ENCODE peak calls at places on chromosomes 1 and 21, in nine cellular contexts. X, B, A, M, E, W, S, C and J are unnamed samples.

GRCh38 chr21:31363720-31364119 is 19.7 kb upstream of the TIAM1 start:
- DNase-seq in X (no peak), B (no peak), A (no peak), M (no peak), E (no peak), W (no peak), S (no peak), C (no peak), J (no peak)

GRCh38 chr1:65478379-65479026 is 58.0 kb downstream of the LEPR start:
- DNase-seq in X (no peak), B (no peak), A (no peak), M (no peak), E (no peak), W (no peak), S (no peak), C (peak), J (no peak)

GRCh38 chr1:69824932-69825331 is 257.2 kb downstream of the LRRC7 start:
- DNase-seq in X (no peak), B (no peak), A (no peak), M (no peak), E (peak), W (no peak), S (no peak), C (no peak), J (peak)

GRCh38 chr1:163796394-163796821 is 474.7 kb downstream of the NUF2 start:
- DNase-seq in X (no peak), B (no peak), A (no peak), M (no peak), E (no peak), W (no peak), S (no peak), C (peak), J (no peak)

GRCh38 chr1:221241592-221241991 is 362.3 kb downstream of the HLX start:
- DNase-seq in X (no peak), B (no peak), A (no peak), M (no peak), E (no peak), W (no peak), S (no peak), C (no peak), J (no peak)

GRCh38 chr1:54158071-54158470 is 5.3 kb upstream of the CDCP2 start:
- DNase-seq in X (peak), B (no peak), A (peak), M (no peak), E (peak), W (no peak), S (peak), C (no peak), J (no peak)

GRCh38 chr1:109541102-109541501 is 1.4 kb downstream of the GPR61 start:
- DNase-seq in X (no peak), B (no peak), A (no peak), M (no peak), E (no peak), W (no peak), S (no peak), C (no peak), J (no peak)

GRCh38 chr1:88571510-88571909 is 112.6 kb upstream of the PKN2 start:
- DNase-seq in X (no peak), B (no peak), A (no peak), M (no peak), E (no peak), W (no peak), S (no peak), C (no peak), J (no peak)

GRCh38 chr21:32979598-32980268 is 46.0 kb upstream of the OLIG2 start:
- DNase-seq in X (no peak), B (no peak), A (no peak), M (no peak), E (no peak), W (no peak), S (no peak), C (no peak), J (no peak)

GRCh38 chr1:226637147-226637935 is 88.8 kb downstream of the STUM start:
- DNase-seq in X (peak), B (no peak), A (peak), M (peak), E (no peak), W (peak), S (no peak), C (no peak), J (peak)

GRCh38 chr1:88655685-88656299 is 28.3 kb upstream of the PKN2 start:
- DNase-seq in X (no peak), B (no peak), A (no peak), M (no peak), E (no peak), W (no peak), S (peak), C (peak), J (no peak)

GRCh38 chr1:182616130-182617074 is 12.2 kb upstream of the RGS16 start:
- DNase-seq in X (peak), B (peak), A (peak), M (peak), E (peak), W (peak), S (no peak), C (peak), J (no peak)

GRCh38 chr1:182617075-182617429 is 12.9 kb upstream of the RGS16 start:
- DNase-seq in X (no peak), B (no peak), A (no peak), M (no peak), E (no peak), W (no peak), S (no peak), C (no peak), J (no peak)

GRCh38 chr1:182617734-182618288 is 13.6 kb upstream of the RGS16 start:
- DNase-seq in X (no peak), B (no peak), A (no peak), M (no peak), E (no peak), W (no peak), S (peak), C (peak), J (no peak)

GRCh38 chr1:182615468-182616129 is 11.4 kb upstream of the RGS16 start:
- DNase-seq in X (no peak), B (no peak), A (no peak), M (peak), E (no peak), W (no peak), S (no peak), C (no peak), J (no peak)

DNA sequence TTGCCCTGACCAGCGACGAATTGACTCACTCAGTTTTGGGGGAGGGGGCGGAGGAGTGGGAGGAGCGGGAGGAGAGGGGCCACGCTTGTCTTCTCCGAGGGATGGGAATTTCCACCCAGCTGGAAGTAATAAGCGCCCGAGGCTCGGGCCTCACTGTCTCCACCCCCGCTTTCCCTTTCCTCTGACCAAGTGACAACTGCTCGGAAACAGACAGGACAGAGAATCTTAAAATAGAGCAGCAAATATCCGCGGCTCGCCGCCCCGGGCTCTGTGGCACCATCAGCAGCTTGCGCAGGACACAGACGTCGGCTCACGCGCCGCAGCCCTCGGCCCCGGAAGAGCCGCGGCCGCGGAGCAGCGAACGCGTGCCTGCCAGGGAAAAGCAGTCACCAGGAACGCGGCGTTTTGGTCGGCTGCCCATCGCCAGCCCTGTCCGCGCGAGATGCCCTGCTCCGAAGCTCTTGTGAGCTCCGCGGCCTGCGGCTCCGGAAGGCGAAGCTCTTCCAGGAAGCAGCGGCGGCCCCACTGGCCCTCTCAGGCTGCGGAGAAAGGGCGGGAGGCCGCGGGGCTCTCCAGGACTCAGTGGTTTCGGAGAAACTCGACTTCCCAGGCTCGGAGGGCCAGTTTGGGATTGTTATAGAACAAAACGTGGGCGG is 10.7 kb upstream of the RGS16 start:
- DNase-seq in X (peak), B (no peak), A (peak), M (peak), E (peak), W (peak), S (no peak), C (peak), J (peak)
- TF ChIP-seq POLR2A in X (no peak), B (peak), A (no peak), M (peak), E (peak), W (peak), S (no peak), C (no peak), J (peak)

GRCh38 chr21:44994581-44995171 is 54.8 kb downstream of the SLX9 start:
- DNase-seq in X (no peak), B (no peak), A (peak), M (no peak), E (no peak), W (no peak), S (no peak), C (no peak), J (peak)
- H3K27ac ChIP-seq in X (no peak), B (no peak), A (no peak), M (no peak), E (no peak), W (no peak), S (no peak), C (no peak), J (peak)

DNA sequence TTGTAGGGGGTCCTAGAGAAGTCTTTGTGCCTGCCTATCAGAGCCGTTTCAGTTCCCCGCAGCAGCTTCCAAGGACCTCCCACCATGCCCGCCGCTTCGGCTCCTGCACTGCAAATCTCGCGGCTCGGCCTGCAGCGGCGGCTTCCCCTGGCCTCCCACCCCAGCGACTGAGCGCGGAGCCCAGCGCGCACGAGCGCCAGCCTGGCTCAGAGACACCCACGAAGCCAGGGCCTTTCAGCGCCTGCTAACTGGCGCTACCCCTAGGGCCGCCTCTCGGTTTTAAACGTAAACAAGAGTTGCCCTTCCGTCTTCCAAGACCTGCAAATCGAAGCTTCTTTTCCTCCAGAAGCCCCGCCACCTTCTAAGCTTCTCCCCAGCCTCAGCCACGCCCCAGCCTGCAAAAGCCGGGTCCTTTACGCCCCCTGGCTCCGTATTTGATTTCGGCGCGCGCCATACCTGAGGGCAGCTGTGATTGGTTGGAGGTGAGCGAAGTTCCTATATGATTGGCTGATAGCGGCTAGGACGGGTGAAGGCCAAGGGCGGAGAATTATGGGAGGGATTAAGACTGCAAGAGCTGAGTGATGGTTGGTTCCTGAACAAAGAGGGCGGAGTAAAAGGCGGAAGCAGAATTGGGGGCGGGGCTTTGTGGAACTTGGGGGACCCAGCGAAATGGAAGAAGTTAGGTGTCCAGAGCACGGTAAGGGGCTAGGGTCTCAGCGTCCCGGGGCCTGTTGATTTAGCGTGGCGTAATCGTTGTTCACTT is at the start of gene TTF2:
- DNase-seq in X (peak), B (peak), A (peak), M (peak), E (peak), W (peak), S (peak), C (peak), J (peak)
- TF ChIP-seq POLR2A in X (peak), B (peak), A (no peak), M (no peak), E (no peak), W (no peak), S (peak), C (peak), J (no peak)

GRCh38 chr1:3234281-3234680 is 165.3 kb downstream of the PRDM16 start:
- DNase-seq in X (no peak), B (no peak), A (no peak), M (no peak), E (no peak), W (no peak), S (no peak), C (no peak), J (no peak)
- H3K27ac ChIP-seq in X (no peak), B (no peak), A (no peak), M (no peak), E (no peak), W (no peak), S (no peak), C (no peak), J (no peak)

GRCh38 chr1:183471748-183472487 is 381 bp upstream of the SMG7 start:
- DNase-seq in X (peak), B (peak), A (peak), M (peak), E (peak), W (peak), S (peak), C (peak), J (peak)
- TF ChIP-seq POLR2A in X (peak), B (peak), A (no peak), M (peak), E (peak), W (peak), S (no peak), C (no peak), J (no peak)